ENCODE peak calls at places on chromosomes 12 and 14, in six cellular contexts. J is fibroblast of lung, L is BJ, F is AG09319, E is Panc1, V is breast epithelium. Y is an unnamed sample.

GRCh38 chr14:22276913-22277816 is 311.9 kb downstream of the DAD1 start:
- DNase-seq in E (no peak), L (no peak), J (peak), F (no peak), V (no peak), Y (no peak)

GRCh38 chr12:6215932-6216494 is 15.8 kb downstream of the CD9 start:
- DNase-seq in L (peak), V (peak), J (peak), F (peak), E (peak), Y (peak)

GRCh38 chr12:109258607-109259544 is 50.2 kb downstream of the FOXN4 start:
- DNase-seq in E (no peak), F (no peak), J (no peak), V (no peak), L (no peak), Y (no peak)

GRCh38 chr14:101525646-101526527 is 35.4 kb upstream of the DIO3 start:
- DNase-seq in E (no peak), L (no peak), J (no peak), V (no peak), F (no peak), Y (no peak)

GRCh38 chr12:12540261-12541013 is 22.2 kb downstream of the DUSP16 start:
- DNase-seq in E (no peak), L (no peak), V (no peak), F (no peak), J (no peak), Y (no peak)

GRCh38 chr14:100213956-100214767 is 24.8 kb upstream of the YY1 start:
- DNase-seq in E (no peak), V (peak), J (peak), F (peak), L (no peak), Y (peak)

GRCh38 chr14:77565289-77566081 is 51.0 kb downstream of the SPTLC2 start:
- DNase-seq in F (no peak), E (no peak), J (peak), V (no peak), L (no peak), Y (no peak)

GRCh38 chr14:67680121-67680602 is 5.7 kb upstream of the VTI1B start:
- DNase-seq in F (no peak), E (no peak), V (no peak), L (no peak), J (peak), Y (no peak)

GRCh38 chr12:113237748-113238147 is 16.5 kb downstream of the TPCN1 start:
- DNase-seq in F (no peak), J (no peak), L (no peak), E (no peak), V (no peak), Y (no peak)

GRCh38 chr12:91565246-91565645 is 382.6 kb upstream of the DCN start:
- DNase-seq in E (no peak), F (no peak), J (peak), L (no peak), V (no peak), Y (no peak)

GRCh38 chr14:65286443-65286842 is 126.1 kb upstream of the FUT8 start:
- DNase-seq in V (no peak), L (no peak), E (no peak), J (peak), F (no peak), Y (no peak)

GRCh38 chr12:45918818-45919217 is 71.6 kb downstream of the SCAF11 start:
- DNase-seq in J (peak), E (no peak), L (no peak), V (no peak), F (no peak), Y (no peak)

GRCh38 chr12:1740161-1740948 is 49.5 kb downstream of the ADIPOR2 start:
- DNase-seq in E (no peak), F (no peak), J (no peak), L (no peak), V (no peak), Y (no peak)

GRCh38 chr12:29771786-29772185 is 12.0 kb downstream of the TMTC1 start:
- DNase-seq in F (no peak), J (no peak), L (no peak), V (no peak), E (no peak), Y (no peak)

GRCh38 chr14:104925941-104926609 is 1.4 kb downstream of the PLD4 start:
- DNase-seq in L (no peak), J (no peak), F (no peak), V (no peak), E (no peak), Y (peak)

GRCh38 chr12:109385339-109386078 is 37.8 kb downstream of the MYO1H start:
- DNase-seq in J (peak), L (peak), F (peak), E (peak), V (no peak), Y (no peak)

GRCh38 chr14:104276435-104276834 is 138.0 kb downstream of the KIF26A start:
- DNase-seq in E (no peak), J (no peak), F (no peak), V (no peak), L (no peak), Y (no peak)

GRCh38 chr12:77120695-77121094 is 55.3 kb upstream of the E2F7 start:
- DNase-seq in J (peak), V (no peak), L (no peak), E (no peak), F (no peak), Y (no peak)

GRCh38 chr12:78778339-78778738 is 86.2 kb upstream of the SYT1 start:
- DNase-seq in F (no peak), J (no peak), V (no peak), E (no peak), L (no peak), Y (no peak)

GRCh38 chr12:6563448-6564050 is 4.5 kb downstream of the NOP2 start:
- DNase-seq in V (no peak), L (no peak), J (no peak), E (no peak), F (no peak), Y (no peak)

GRCh38 chr12:90055071-90055470 is 346.4 kb upstream of the ATP2B1 start:
- DNase-seq in F (no peak), L (no peak), V (no peak), J (no peak), E (no peak), Y (no peak)

GRCh38 chr12:56221233-56221756 is 427 bp downstream of the RNF41 start:
- DNase-seq in J (peak), E (no peak), V (peak), F (peak), L (no peak), Y (no peak)

GRCh38 chr12:2291182-2291832 is 238.5 kb downstream of the CACNA1C start:
- DNase-seq in E (peak), J (peak), L (no peak), V (no peak), F (no peak), Y (no peak)

GRCh38 chr12:131114331-131114730 is 160.6 kb downstream of the ADGRD1 start:
- DNase-seq in L (no peak), F (no peak), V (no peak), J (no peak), E (no peak), Y (no peak)

GRCh38 chr14:49677643-49678042 is 10.4 kb downstream of the POLE2 start:
- DNase-seq in E (no peak), J (no peak), V (no peak), L (no peak), F (no peak), Y (no peak)
- TF ChIP-seq CTCF in E (no peak), J (no peak), V (no peak), L (peak), F (no peak), Y (no peak)

DNA sequence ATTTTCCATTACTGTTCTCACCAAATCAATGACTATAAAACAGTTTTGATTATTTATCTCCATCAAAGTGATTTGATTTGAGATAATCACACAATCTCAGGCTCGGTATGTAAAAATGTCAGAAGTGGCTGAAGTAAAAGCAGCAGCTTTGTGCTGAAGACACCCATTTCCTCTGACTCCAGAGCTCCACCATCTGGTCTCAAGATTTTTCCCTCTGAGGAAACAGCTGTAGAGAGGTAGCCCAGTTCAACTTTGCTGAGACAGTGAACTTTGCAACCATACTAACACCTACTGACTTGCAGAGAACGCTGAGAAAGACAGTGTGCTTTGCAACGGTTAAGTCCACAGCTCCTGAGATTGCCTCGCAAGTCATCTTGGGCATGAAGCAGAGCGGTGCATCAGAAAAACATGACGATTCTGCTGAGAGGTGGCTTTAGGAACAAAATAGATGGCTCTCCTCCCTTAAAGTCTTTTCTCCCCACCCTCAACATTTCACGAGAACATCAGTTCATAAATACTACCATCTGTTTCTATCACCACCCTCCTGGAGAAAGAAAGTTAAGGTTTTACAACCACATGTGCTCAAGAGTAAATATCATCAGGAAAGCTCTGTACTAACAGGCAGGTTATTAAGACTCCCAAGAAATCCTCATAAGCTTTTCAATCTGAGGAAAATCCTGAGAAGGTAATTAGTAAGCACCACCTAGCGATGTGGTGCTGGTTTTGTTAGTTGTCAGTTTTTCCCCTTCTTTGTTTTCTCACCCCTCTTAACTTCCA is 34.8 kb downstream of the HIGD1C start:
- DNase-seq in L (peak), F (peak), J (peak), V (peak), E (peak), Y (no peak)
- TF ChIP-seq CTCF in L (peak), F (peak), J (peak), V (no peak), E (peak), Y (peak)

GRCh38 chr14:39034481-39035296 is 68.3 kb downstream of the SEC23A start:
- DNase-seq in F (no peak), J (peak), V (no peak), E (no peak), L (no peak), Y (no peak)
- TF ChIP-seq CTCF in F (peak), J (peak), V (no peak), E (peak), L (peak), Y (no peak)

GRCh38 chr12:105281694-105282049 is 45.7 kb upstream of the APPL2 start:
- DNase-seq in L (no peak), F (no peak), J (no peak), E (no peak), V (no peak), Y (no peak)
- TF ChIP-seq CTCF in L (no peak), F (no peak), J (no peak), E (no peak), V (no peak), Y (no peak)

GRCh38 chr12:68665016-68665569 is 21.7 kb upstream of the NUP107 start:
- DNase-seq in E (no peak), F (no peak), V (no peak), L (no peak), J (no peak), Y (no peak)
- TF ChIP-seq CTCF in E (peak), F (no peak), V (no peak), L (no peak), J (no peak), Y (peak)

GRCh38 chr12:14395059-14395778 is 29.7 kb downstream of the ATF7IP start:
- DNase-seq in F (no peak), J (no peak), V (no peak), E (no peak), L (no peak), Y (no peak)
- TF ChIP-seq CTCF in F (no peak), J (no peak), V (no peak), E (no peak), L (no peak), Y (no peak)

GRCh38 chr12:93127107-93127560 is 198.0 kb upstream of the EEA1 start:
- DNase-seq in F (no peak), J (no peak), E (no peak), L (no peak), V (no peak), Y (no peak)

GRCh38 chr12:93126069-93126474 is 197.0 kb upstream of the EEA1 start:
- DNase-seq in F (no peak), E (no peak), J (no peak), V (no peak), L (no peak), Y (no peak)

GRCh38 chr12:93128332-93128707 is 199.2 kb upstream of the EEA1 start:
- DNase-seq in E (no peak), J (no peak), F (no peak), L (no peak), V (peak), Y (no peak)

GRCh38 chr12:93125126-93125525 is 196.0 kb upstream of the EEA1 start:
- DNase-seq in E (no peak), J (no peak), F (no peak), L (no peak), V (no peak), Y (no peak)

GRCh38 chr12:93127582-93128331 is 198.7 kb upstream of the EEA1 start:
- DNase-seq in J (peak), V (peak), E (no peak), L (peak), F (no peak), Y (no peak)
- TF ChIP-seq CTCF in J (no peak), V (no peak), E (no peak), L (peak), F (peak), Y (peak)

Y was measured in RWPE2.